ENCODE peak calls at places on chromosomes 16 and 17, in eight cellular contexts. I is HCT116, F is A549, U is GM12892, Q is stomach, Y is testis, P is suprapubic skin, V is NB4. D is an unnamed sample.

GRCh38 chr17:66002807-66003206 is 189.1 kb downstream of the CEP112 start:
- DNase-seq in I (no peak), F (no peak), U (no peak), Q (no peak), Y (no peak), P (no peak), V (no peak), D (no peak)

GRCh38 chr17:71111945-71112344 is 942.6 kb downstream of the KCNJ2 start:
- DNase-seq in I (no peak), F (no peak), U (no peak), Q (no peak), Y (no peak), P (no peak), V (no peak), D (no peak)

GRCh38 chr17:29048440-29049360 is 5.8 kb downstream of the PIPOX start:
- DNase-seq in I (no peak), F (no peak), U (no peak), Q (no peak), Y (no peak), P (no peak), V (no peak), D (no peak)

GRCh38 chr17:76934561-76935320 is 66.5 kb downstream of the MGAT5B start:
- DNase-seq in I (no peak), F (no peak), U (no peak), Q (no peak), Y (no peak), P (no peak), V (no peak), D (no peak)

GRCh38 chr17:4788807-4789700 is at the start of gene GLTPD2:
- DNase-seq in I (no peak), F (no peak), U (no peak), Q (no peak), Y (no peak), P (peak), V (no peak), D (no peak)

GRCh38 chr17:64974750-64975317 is 55.6 kb upstream of the LRRC37A3 start:
- DNase-seq in I (no peak), F (no peak), U (no peak), Q (no peak), Y (no peak), P (peak), V (no peak), D (peak)

GRCh38 chr17:20908373-20909273 is 134.2 kb downstream of the USP22 start:
- DNase-seq in I (peak), F (peak), U (peak), Q (peak), Y (peak), P (peak), V (peak), D (peak)

GRCh38 chr17:30237296-30238002 is 2.0 kb upstream of the SLC6A4 start:
- DNase-seq in I (no peak), F (no peak), U (no peak), Q (no peak), Y (no peak), P (no peak), V (no peak), D (no peak)

GRCh38 chr17:48472485-48473281 is 42.7 kb upstream of the SKAP1 start:
- DNase-seq in I (peak), F (peak), U (no peak), Q (no peak), Y (no peak), P (no peak), V (no peak), D (no peak)

GRCh38 chr17:51761105-51761504 is 397.4 kb downstream of the CA10 start:
- DNase-seq in I (no peak), F (no peak), U (no peak), Q (no peak), Y (no peak), P (no peak), V (peak), D (no peak)

GRCh38 chr17:79914813-79915740 is 75.8 kb upstream of the CBX4 start:
- DNase-seq in I (no peak), F (no peak), U (no peak), Q (no peak), Y (no peak), P (no peak), V (no peak), D (no peak)

GRCh38 chr17:70327723-70328122 is 158.4 kb downstream of the KCNJ2 start:
- DNase-seq in I (no peak), F (no peak), U (no peak), Q (no peak), Y (no peak), P (no peak), V (no peak), D (no peak)

GRCh38 chr17:14813649-14814048 is 451.5 kb downstream of the PMP22 start:
- DNase-seq in I (no peak), F (peak), U (no peak), Q (no peak), Y (peak), P (no peak), V (peak), D (peak)

GRCh38 chr16:58099956-58100300 is 29.3 kb downstream of the CFAP20 start:
- DNase-seq in I (no peak), F (no peak), U (no peak), Q (no peak), Y (no peak), P (no peak), V (no peak), D (no peak)

GRCh38 chr17:4199818-4200402 is 56.9 kb downstream of the CYB5D2 start:
- DNase-seq in I (peak), F (peak), U (no peak), Q (no peak), Y (no peak), P (no peak), V (peak), D (peak)

GRCh38 chr17:42334667-42335066 is 46.4 kb downstream of the STAT5A start:
- DNase-seq in I (no peak), F (no peak), U (no peak), Q (no peak), Y (no peak), P (no peak), V (no peak), D (no peak)

GRCh38 chr17:47205419-47205963 is 3.7 kb upstream of the MYL4 start:
- DNase-seq in I (no peak), F (no peak), U (no peak), Q (peak), Y (peak), P (no peak), V (no peak), D (no peak)

GRCh38 chr16:24151482-24151939 is 104.6 kb upstream of the CACNG3 start:
- DNase-seq in I (no peak), F (no peak), U (no peak), Q (no peak), Y (no peak), P (no peak), V (no peak), D (no peak)

GRCh38 chr17:3506054-3506453 is 30.3 kb downstream of the ASPA start:
- DNase-seq in I (no peak), F (no peak), U (no peak), Q (no peak), Y (no peak), P (no peak), V (no peak), D (no peak)

GRCh38 chr16:67804853-67805542 is 1.4 kb downstream of the RANBP10 start:
- DNase-seq in I (no peak), F (no peak), U (no peak), Q (no peak), Y (no peak), P (no peak), V (no peak), D (no peak)

GRCh38 chr17:48704521-48704920 is 17.8 kb downstream of the PRAC1 start:
- DNase-seq in I (no peak), F (no peak), U (no peak), Q (no peak), Y (no peak), P (no peak), V (no peak), D (no peak)

GRCh38 chr16:35365675-35366074 is 1906.3 kb downstream of the TP53TG3F start:
- DNase-seq in I (no peak), F (no peak), U (no peak), Q (no peak), Y (no peak), P (no peak), V (peak), D (no peak)

GRCh38 chr17:68606451-68607307 is 5.5 kb upstream of the FAM20A start:
- DNase-seq in I (no peak), F (no peak), U (no peak), Q (no peak), Y (no peak), P (no peak), V (no peak), D (no peak)

GRCh38 chr17:8244768-8245167 is 3.1 kb downstream of the CTC1 start:
- DNase-seq in I (no peak), F (no peak), U (no peak), Q (no peak), Y (no peak), P (no peak), V (no peak), D (no peak)

GRCh38 chr17:8249621-8250020 is 532 bp downstream of the PFAS start:
- DNase-seq in I (no peak), F (no peak), U (no peak), Q (no peak), Y (no peak), P (no peak), V (no peak), D (no peak)

GRCh38 chr17:8250101-8250500 is 1.0 kb downstream of the PFAS start:
- DNase-seq in I (no peak), F (no peak), U (no peak), Q (no peak), Y (no peak), P (no peak), V (no peak), D (no peak)

GRCh38 chr17:8253801-8254200 is 4.7 kb downstream of the PFAS start:
- DNase-seq in I (peak), F (peak), U (no peak), Q (no peak), Y (peak), P (no peak), V (no peak), D (peak)

GRCh38 chr17:8248751-8249607 is at the start of gene PFAS:
- DNase-seq in I (peak), F (peak), U (peak), Q (peak), Y (peak), P (peak), V (peak), D (peak)
- TF ChIP-seq POLR2A in I (peak), F (peak), U (peak), Q (peak), Y (peak), P (no peak), V (peak), D (peak)

GRCh38 chr17:12575641-12576040 is 90.0 kb upstream of the MYOCD start:
- DNase-seq in I (no peak), F (no peak), U (no peak), Q (no peak), Y (no peak), P (no peak), V (no peak), D (no peak)

GRCh38 chr17:12568358-12569251 is 97.1 kb upstream of the MYOCD start:
- DNase-seq in I (no peak), F (no peak), U (no peak), Q (no peak), Y (no peak), P (no peak), V (peak), D (no peak)

GRCh38 chr17:12574525-12574924 is 91.2 kb upstream of the MYOCD start:
- DNase-seq in I (no peak), F (no peak), U (no peak), Q (no peak), Y (no peak), P (no peak), V (no peak), D (no peak)

GRCh38 chr17:12567077-12568053 is 98.3 kb upstream of the MYOCD start:
- DNase-seq in I (no peak), F (no peak), U (no peak), Q (no peak), Y (no peak), P (no peak), V (no peak), D (no peak)

DNA sequence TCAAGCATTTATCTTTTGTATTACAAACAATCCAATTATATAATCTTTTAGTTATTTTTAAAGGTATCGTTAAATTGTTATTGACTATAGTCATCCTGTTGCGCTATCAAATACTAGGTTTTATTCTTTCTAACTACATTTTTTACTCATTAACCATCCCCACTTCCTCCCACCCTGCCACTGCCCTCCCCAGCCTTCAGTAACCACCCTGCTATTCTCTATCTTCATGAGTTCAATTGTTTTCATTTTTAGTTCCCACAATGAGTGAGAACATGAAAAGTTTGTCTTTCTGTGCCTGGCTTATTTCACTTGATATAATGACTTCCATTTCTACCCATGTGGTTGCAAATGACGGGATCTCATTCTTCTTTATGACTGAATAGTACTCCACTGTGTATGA is 94.1 kb upstream of the MYOCD start:
- DNase-seq in I (no peak), F (no peak), U (no peak), Q (no peak), Y (no peak), P (no peak), V (no peak), D (no peak)
- TF ChIP-seq POLR2A in I (no peak), F (no peak), U (no peak), Q (no peak), Y (no peak), P (no peak), V (no peak), D (no peak)

GRCh38 chr17:55746466-55746865 is 4.4 kb upstream of the PCTP start:
- DNase-seq in I (no peak), F (no peak), U (no peak), Q (no peak), Y (no peak), P (no peak), V (no peak), D (no peak)

GRCh38 chr17:55747209-55747608 is 3.6 kb upstream of the PCTP start:
- DNase-seq in I (no peak), F (no peak), U (no peak), Q (no peak), Y (no peak), P (no peak), V (no peak), D (no peak)

GRCh38 chr17:55751720-55752250 is 934 bp downstream of the PCTP start:
- DNase-seq in I (no peak), F (no peak), U (no peak), Q (no peak), Y (no peak), P (no peak), V (no peak), D (no peak)

GRCh38 chr17:55749985-55750384 is 866 bp upstream of the PCTP start:
- DNase-seq in I (no peak), F (no peak), U (no peak), Q (no peak), Y (no peak), P (no peak), V (no peak), D (no peak)

GRCh38 chr17:55750750-55751641 is at the start of gene PCTP:
- DNase-seq in I (peak), F (peak), U (peak), Q (peak), Y (peak), P (peak), V (peak), D (peak)
- TF ChIP-seq POLR2A in I (no peak), F (peak), U (peak), Q (no peak), Y (no peak), P (peak), V (peak), D (peak)

GRCh38 chr17:46193626-46194392 is 580 bp upstream of the KANSL1 start:
- DNase-seq in I (peak), F (peak), U (peak), Q (peak), Y (peak), P (peak), V (peak), D (peak)
- TF ChIP-seq POLR2A in I (peak), F (peak), U (peak), Q (peak), Y (peak), P (peak), V (peak), D (peak)

DNA sequence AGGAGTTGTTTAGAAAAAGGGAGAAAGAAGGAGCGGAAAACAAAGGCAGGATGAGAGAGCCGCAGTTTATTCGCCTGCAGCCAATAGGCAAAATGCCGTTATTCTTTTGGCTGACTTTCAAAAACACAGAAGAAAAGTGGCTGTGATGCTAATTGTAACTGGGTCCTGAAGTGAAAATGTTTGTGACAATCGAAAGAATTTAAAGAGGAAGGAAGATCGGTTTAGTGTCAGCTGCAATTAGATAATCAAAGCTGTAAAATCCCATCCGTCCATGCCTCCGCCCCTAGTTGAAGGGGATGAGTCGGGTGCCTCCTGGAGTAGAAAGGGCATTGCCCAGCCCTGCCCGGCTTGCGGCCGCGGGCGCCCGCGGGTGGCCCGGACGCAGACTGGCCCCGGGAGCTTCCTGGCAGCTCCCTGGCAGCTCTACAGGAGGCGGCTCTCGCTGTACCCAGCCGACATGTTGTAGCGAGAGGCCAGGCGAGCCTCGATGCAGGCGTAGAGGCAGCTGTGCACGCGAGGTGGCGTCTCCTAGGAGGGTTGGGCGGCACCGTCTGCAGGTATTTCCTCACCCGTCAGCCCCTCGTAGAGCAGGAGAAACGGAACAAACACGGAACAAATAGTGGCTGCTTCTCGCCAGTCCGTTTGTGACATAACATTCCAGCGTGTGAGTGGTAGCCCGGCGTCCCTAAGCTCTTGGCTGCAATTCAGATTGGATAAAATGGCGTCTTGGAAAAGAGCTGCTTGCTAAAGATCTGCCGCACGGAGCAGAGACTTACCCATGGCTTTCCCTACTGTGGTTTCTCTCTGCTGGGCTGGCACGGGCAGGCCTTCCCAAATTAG is 82.3 kb downstream of the TNRC6C start:
- DNase-seq in I (peak), F (peak), U (no peak), Q (peak), Y (peak), P (peak), V (no peak), D (peak)
- TF ChIP-seq POLR2A in I (peak), F (peak), U (no peak), Q (no peak), Y (no peak), P (no peak), V (no peak), D (peak)

DNA sequence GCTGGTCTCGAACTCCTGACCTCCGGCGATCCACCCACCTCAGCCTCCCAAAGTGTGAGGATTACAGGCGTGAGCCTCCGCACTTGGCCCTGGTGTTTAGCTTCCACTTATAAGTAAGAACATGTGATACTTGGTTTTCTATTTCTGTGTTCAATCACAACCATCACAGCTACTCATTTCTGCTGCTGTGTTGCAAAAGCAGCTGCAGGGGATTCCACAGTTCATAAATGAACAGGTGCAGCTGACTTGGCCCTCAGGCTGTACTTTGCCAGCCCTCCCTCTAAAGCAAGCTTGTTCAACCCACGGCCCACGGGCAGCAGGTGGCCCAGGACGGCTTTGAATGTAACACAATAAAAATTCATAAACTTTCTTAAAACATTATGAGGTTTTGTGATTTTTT is 79.2 kb downstream of the SLC39A11 start:
- DNase-seq in I (no peak), F (no peak), U (no peak), Q (no peak), Y (no peak), P (no peak), V (no peak), D (no peak)
- TF ChIP-seq POLR2A in I (no peak), F (no peak), U (no peak), Q (no peak), Y (no peak), P (no peak), V (no peak), D (no peak)

GRCh38 chr16:5032748-5033167 is 977 bp downstream of the NAGPA start:
- DNase-seq in I (no peak), F (no peak), U (no peak), Q (peak), Y (no peak), P (no peak), V (no peak), D (peak)

GRCh38 chr16:5031601-5032000 is 2.1 kb downstream of the NAGPA start:
- DNase-seq in I (no peak), F (no peak), U (no peak), Q (no peak), Y (no peak), P (no peak), V (no peak), D (no peak)

GRCh38 chr16:5035909-5036227 is 2.1 kb upstream of the NAGPA start:
- DNase-seq in I (no peak), F (no peak), U (no peak), Q (no peak), Y (no peak), P (no peak), V (no peak), D (no peak)

GRCh38 chr16:5034167-5034523 is 410 bp upstream of the NAGPA start:
- DNase-seq in I (no peak), F (no peak), U (no peak), Q (no peak), Y (no peak), P (no peak), V (no peak), D (no peak)

GRCh38 chr16:5033256-5034166 is at the start of gene NAGPA:
- DNase-seq in I (peak), F (peak), U (peak), Q (peak), Y (peak), P (peak), V (peak), D (peak)
- TF ChIP-seq POLR2A in I (peak), F (peak), U (peak), Q (no peak), Y (no peak), P (no peak), V (no peak), D (peak)

GRCh38 chr16:51062039-51062438 is 89.0 kb downstream of the SALL1 start:
- DNase-seq in I (no peak), F (peak), U (no peak), Q (no peak), Y (no peak), P (no peak), V (no peak), D (no peak)
- TF ChIP-seq POLR2A in I (no peak), F (no peak), U (no peak), Q (no peak), Y (no peak), P (no peak), V (no peak), D (no peak)

GRCh38 chr16:81842564-81843242 is 63.6 kb downstream of the PLCG2 start:
- DNase-seq in I (no peak), F (no peak), U (no peak), Q (no peak), Y (no peak), P (no peak), V (no peak), D (no peak)
- TF ChIP-seq POLR2A in I (no peak), F (no peak), U (peak), Q (no peak), Y (no peak), P (no peak), V (no peak), D (no peak)